ENCODE peak calls at places on chromosome 22, in nine cellular contexts. One of them, this sample, is unnamed.

GRCh38 chr22:21587803-21588611 is 20.5 kb downstream of the UBE2L3 start:
- DNase-seq in effector memory CD4-positive, alpha-beta T cell: no peak
- DNase-seq in stimulated activated CD4-positive, alpha-beta T cell treated with anti-CD3 and anti-CD28 coated beads, Interleukin-15, amount 100 ng/mL, for 24 hours: peak; percentile 71
- DNase-seq in DMS153: no peak
- DNase-seq in endothelial cell: no peak
- DNase-seq in activated CD4-positive, alpha-beta T cell treated with anti-CD3 and anti-CD28 coated beads for 48 hours: peak; percentile 70
- DNase-seq in NCI-H774: no peak
- DNase-seq in tibial nerve: no peak
- DNase-seq in HEK293T: no peak
- DNase-seq in this sample: no peak

GRCh38 chr22:46119729-46120419 is 30.5 kb upstream of the PPARA start:
- DNase-seq in effector memory CD4-positive, alpha-beta T cell: no peak
- DNase-seq in stimulated activated CD4-positive, alpha-beta T cell treated with anti-CD3 and anti-CD28 coated beads, Interleukin-15, amount 100 ng/mL, for 24 hours: no peak
- DNase-seq in DMS153: no peak
- DNase-seq in endothelial cell: no peak
- DNase-seq in activated CD4-positive, alpha-beta T cell treated with anti-CD3 and anti-CD28 coated beads for 48 hours: no peak
- DNase-seq in NCI-H774: no peak
- DNase-seq in tibial nerve: no peak
- DNase-seq in HEK293T: no peak
- DNase-seq in this sample: no peak

GRCh38 chr22:20994902-20995241 is 7.0 kb downstream of the THAP7 start:
- DNase-seq in effector memory CD4-positive, alpha-beta T cell: no peak
- DNase-seq in stimulated activated CD4-positive, alpha-beta T cell treated with anti-CD3 and anti-CD28 coated beads, Interleukin-15, amount 100 ng/mL, for 24 hours: no peak
- DNase-seq in DMS153: no peak
- DNase-seq in endothelial cell: no peak
- DNase-seq in activated CD4-positive, alpha-beta T cell treated with anti-CD3 and anti-CD28 coated beads for 48 hours: no peak
- DNase-seq in NCI-H774: no peak
- DNase-seq in tibial nerve: no peak
- DNase-seq in HEK293T: no peak
- DNase-seq in this sample: no peak

GRCh38 chr22:48382197-48382596 is 1445.5 kb downstream of the BRD1 start:
- DNase-seq in effector memory CD4-positive, alpha-beta T cell: no peak
- DNase-seq in stimulated activated CD4-positive, alpha-beta T cell treated with anti-CD3 and anti-CD28 coated beads, Interleukin-15, amount 100 ng/mL, for 24 hours: no peak
- DNase-seq in DMS153: no peak
- DNase-seq in endothelial cell: no peak
- DNase-seq in activated CD4-positive, alpha-beta T cell treated with anti-CD3 and anti-CD28 coated beads for 48 hours: no peak
- DNase-seq in NCI-H774: no peak
- DNase-seq in tibial nerve: no peak
- DNase-seq in HEK293T: no peak
- DNase-seq in this sample: no peak

GRCh38 chr22:50678651-50679521 is 6.3 kb downstream of the SHANK3 start:
- DNase-seq in effector memory CD4-positive, alpha-beta T cell: no peak
- DNase-seq in stimulated activated CD4-positive, alpha-beta T cell treated with anti-CD3 and anti-CD28 coated beads, Interleukin-15, amount 100 ng/mL, for 24 hours: no peak
- DNase-seq in DMS153: no peak
- DNase-seq in endothelial cell: no peak
- DNase-seq in activated CD4-positive, alpha-beta T cell treated with anti-CD3 and anti-CD28 coated beads for 48 hours: no peak
- DNase-seq in NCI-H774: no peak
- DNase-seq in tibial nerve: no peak
- DNase-seq in HEK293T: no peak
- DNase-seq in this sample: no peak

GRCh38 chr22:27489265-27489675 is 312.3 kb downstream of the MN1 start:
- DNase-seq in effector memory CD4-positive, alpha-beta T cell: no peak
- DNase-seq in stimulated activated CD4-positive, alpha-beta T cell treated with anti-CD3 and anti-CD28 coated beads, Interleukin-15, amount 100 ng/mL, for 24 hours: no peak
- DNase-seq in DMS153: no peak
- DNase-seq in endothelial cell: no peak
- DNase-seq in activated CD4-positive, alpha-beta T cell treated with anti-CD3 and anti-CD28 coated beads for 48 hours: no peak
- DNase-seq in NCI-H774: no peak
- DNase-seq in tibial nerve: no peak
- DNase-seq in HEK293T: no peak
- DNase-seq in this sample: no peak

GRCh38 chr22:50691521-50691920 is 18.9 kb downstream of the SHANK3 start:
- DNase-seq in effector memory CD4-positive, alpha-beta T cell: no peak
- DNase-seq in stimulated activated CD4-positive, alpha-beta T cell treated with anti-CD3 and anti-CD28 coated beads, Interleukin-15, amount 100 ng/mL, for 24 hours: peak; percentile 47
- DNase-seq in DMS153: peak; percentile 7
- DNase-seq in endothelial cell: no peak
- DNase-seq in activated CD4-positive, alpha-beta T cell treated with anti-CD3 and anti-CD28 coated beads for 48 hours: peak; percentile 63
- DNase-seq in NCI-H774: no peak
- DNase-seq in tibial nerve: no peak
- DNase-seq in HEK293T: no peak
- DNase-seq in this sample: peak; percentile 18

GRCh38 chr22:49966716-49967332 is 6.3 kb downstream of the PIM3 start:
- DNase-seq in effector memory CD4-positive, alpha-beta T cell: no peak
- DNase-seq in stimulated activated CD4-positive, alpha-beta T cell treated with anti-CD3 and anti-CD28 coated beads, Interleukin-15, amount 100 ng/mL, for 24 hours: peak; percentile 45
- DNase-seq in DMS153: no peak
- DNase-seq in endothelial cell: peak; percentile 22
- DNase-seq in activated CD4-positive, alpha-beta T cell treated with anti-CD3 and anti-CD28 coated beads for 48 hours: no peak
- DNase-seq in NCI-H774: no peak
- DNase-seq in tibial nerve: peak; percentile 51
- DNase-seq in HEK293T: no peak
- DNase-seq in this sample: no peak

GRCh38 chr22:27588915-27589314 is 212.6 kb downstream of the MN1 start:
- DNase-seq in effector memory CD4-positive, alpha-beta T cell: no peak
- DNase-seq in stimulated activated CD4-positive, alpha-beta T cell treated with anti-CD3 and anti-CD28 coated beads, Interleukin-15, amount 100 ng/mL, for 24 hours: no peak
- DNase-seq in DMS153: no peak
- DNase-seq in endothelial cell: no peak
- DNase-seq in activated CD4-positive, alpha-beta T cell treated with anti-CD3 and anti-CD28 coated beads for 48 hours: no peak
- DNase-seq in NCI-H774: no peak
- DNase-seq in tibial nerve: no peak
- DNase-seq in HEK293T: no peak
- DNase-seq in this sample: no peak

GRCh38 chr22:18152519-18152918 is 2.5 kb downstream of the USP18 start:
- DNase-seq in effector memory CD4-positive, alpha-beta T cell: no peak
- DNase-seq in stimulated activated CD4-positive, alpha-beta T cell treated with anti-CD3 and anti-CD28 coated beads, Interleukin-15, amount 100 ng/mL, for 24 hours: peak; percentile 33
- DNase-seq in DMS153: no peak
- DNase-seq in endothelial cell: no peak
- DNase-seq in activated CD4-positive, alpha-beta T cell treated with anti-CD3 and anti-CD28 coated beads for 48 hours: peak; percentile 30
- DNase-seq in NCI-H774: no peak
- DNase-seq in tibial nerve: no peak
- DNase-seq in HEK293T: no peak
- DNase-seq in this sample: no peak

GRCh38 chr22:22703715-22704114 is 59.3 kb downstream of the GGTLC2 start:
- DNase-seq in effector memory CD4-positive, alpha-beta T cell: no peak
- DNase-seq in stimulated activated CD4-positive, alpha-beta T cell treated with anti-CD3 and anti-CD28 coated beads, Interleukin-15, amount 100 ng/mL, for 24 hours: no peak
- DNase-seq in DMS153: no peak
- DNase-seq in endothelial cell: no peak
- DNase-seq in activated CD4-positive, alpha-beta T cell treated with anti-CD3 and anti-CD28 coated beads for 48 hours: no peak
- DNase-seq in NCI-H774: no peak
- DNase-seq in tibial nerve: no peak
- DNase-seq in HEK293T: no peak
- DNase-seq in this sample: no peak

GRCh38 chr22:24953294-24954113 is 988 bp downstream of the KIAA1671 start:
- DNase-seq in effector memory CD4-positive, alpha-beta T cell: no peak
- DNase-seq in stimulated activated CD4-positive, alpha-beta T cell treated with anti-CD3 and anti-CD28 coated beads, Interleukin-15, amount 100 ng/mL, for 24 hours: peak; percentile 4
- DNase-seq in DMS153: no peak
- DNase-seq in endothelial cell: no peak
- DNase-seq in activated CD4-positive, alpha-beta T cell treated with anti-CD3 and anti-CD28 coated beads for 48 hours: no peak
- DNase-seq in NCI-H774: no peak
- DNase-seq in tibial nerve: no peak
- DNase-seq in HEK293T: no peak
- DNase-seq in this sample: peak; percentile 50

This sample was measured in SHP77.